ENCODE peak calls at places on chromosomes 6 and 20, in seven cellular contexts. One of them, this sample, is unnamed.

GRCh38 chr6:163962627-163963117 is 548.2 kb downstream of the QKI start:
- DNase-seq in fibroblast of lung: no peak
- DNase-seq in HCT116: no peak
- DNase-seq in breast epithelium: no peak
- DNase-seq in BE2C: no peak
- DNase-seq in endothelial cell of umbilical vein: no peak
- DNase-seq in GM23248: no peak
- DNase-seq in this sample: no peak

GRCh38 chr6:13026100-13026499 is 302.2 kb downstream of the TBC1D7 start:
- DNase-seq in breast epithelium: no peak
- DNase-seq in BE2C: no peak
- DNase-seq in fibroblast of lung: no peak
- DNase-seq in GM23248: no peak
- DNase-seq in HCT116: no peak
- DNase-seq in endothelial cell of umbilical vein: no peak
- DNase-seq in this sample: no peak

GRCh38 chr20:10434467-10434831 is 427 bp upstream of the MKKS start:
- DNase-seq in breast epithelium: peak; percentile 94
- DNase-seq in HCT116: peak; percentile 99
- DNase-seq in BE2C: peak; percentile 91
- DNase-seq in endothelial cell of umbilical vein: peak; percentile 100
- DNase-seq in fibroblast of lung: peak; percentile 100
- DNase-seq in GM23248: peak; percentile 99
- DNase-seq in this sample: peak; percentile 71

GRCh38 chr20:19210426-19211155 is 1.9 kb upstream of the SLC24A3 start:
- DNase-seq in HCT116: no peak
- DNase-seq in fibroblast of lung: no peak
- DNase-seq in endothelial cell of umbilical vein: no peak
- DNase-seq in breast epithelium: peak; percentile 49
- DNase-seq in BE2C: no peak
- DNase-seq in GM23248: peak; percentile 45
- DNase-seq in this sample: no peak

GRCh38 chr20:14861028-14861699 is 523.8 kb upstream of the FLRT3 start:
- DNase-seq in GM23248: no peak
- DNase-seq in breast epithelium: no peak
- DNase-seq in fibroblast of lung: no peak
- DNase-seq in HCT116: no peak
- DNase-seq in BE2C: no peak
- DNase-seq in endothelial cell of umbilical vein: no peak
- DNase-seq in this sample: no peak

GRCh38 chr20:2133318-2134183 is 31.9 kb downstream of the STK35 start:
- DNase-seq in fibroblast of lung: peak; percentile 84
- DNase-seq in BE2C: no peak
- DNase-seq in HCT116: no peak
- DNase-seq in breast epithelium: no peak
- DNase-seq in GM23248: peak; percentile 90
- DNase-seq in endothelial cell of umbilical vein: no peak
- DNase-seq in this sample: no peak

GRCh38 chr6:122374307-122374706 is 25.1 kb upstream of the HSF2 start:
- DNase-seq in endothelial cell of umbilical vein: no peak
- DNase-seq in fibroblast of lung: no peak
- DNase-seq in BE2C: no peak
- DNase-seq in GM23248: no peak
- DNase-seq in HCT116: no peak
- DNase-seq in breast epithelium: no peak
- DNase-seq in this sample: no peak

GRCh38 chr6:121666809-121667208 is 231.4 kb downstream of the GJA1 start:
- DNase-seq in BE2C: no peak
- DNase-seq in HCT116: peak; percentile 60
- DNase-seq in GM23248: peak; percentile 86
- DNase-seq in breast epithelium: no peak
- DNase-seq in fibroblast of lung: peak; percentile 88
- DNase-seq in endothelial cell of umbilical vein: peak; percentile 96
- DNase-seq in this sample: no peak

GRCh38 chr6:159212026-159212425 is 42.8 kb downstream of the FNDC1 start:
- DNase-seq in HCT116: no peak
- DNase-seq in fibroblast of lung: peak; percentile 84
- DNase-seq in breast epithelium: no peak
- DNase-seq in endothelial cell of umbilical vein: no peak
- DNase-seq in BE2C: no peak
- DNase-seq in GM23248: no peak
- DNase-seq in this sample: no peak

GRCh38 chr20:57159945-57160610 is 106.4 kb downstream of the BMP7 start:
- DNase-seq in GM23248: no peak
- DNase-seq in BE2C: no peak
- DNase-seq in endothelial cell of umbilical vein: no peak
- DNase-seq in HCT116: no peak
- DNase-seq in fibroblast of lung: no peak
- DNase-seq in breast epithelium: no peak
- DNase-seq in this sample: no peak

GRCh38 chr20:51800769-51801219 is 1.5 kb downstream of the SALL4 start:
- DNase-seq in breast epithelium: no peak
- DNase-seq in BE2C: peak; percentile 12
- DNase-seq in endothelial cell of umbilical vein: peak; percentile 24
- DNase-seq in HCT116: no peak
- DNase-seq in fibroblast of lung: peak; percentile 21
- DNase-seq in GM23248: peak; percentile 30
- DNase-seq in this sample: no peak

GRCh38 chr6:157980288-157981131 is 1.2 kb upstream of the SYNJ2 start:
- DNase-seq in breast epithelium: no peak
- DNase-seq in HCT116: no peak
- DNase-seq in endothelial cell of umbilical vein: no peak
- DNase-seq in fibroblast of lung: no peak
- DNase-seq in GM23248: no peak
- DNase-seq in BE2C: no peak
- DNase-seq in this sample: peak; percentile 12

GRCh38 chr6:43077981-43078411 is 1.9 kb downstream of the PTK7 start:
- DNase-seq in breast epithelium: no peak
- DNase-seq in HCT116: no peak
- DNase-seq in BE2C: no peak
- DNase-seq in GM23248: peak; percentile 82
- DNase-seq in fibroblast of lung: peak; percentile 62
- DNase-seq in endothelial cell of umbilical vein: no peak
- DNase-seq in this sample: no peak

GRCh38 chr6:32685603-32686002 is 19.1 kb upstream of the HLA-DQB1 start:
- DNase-seq in endothelial cell of umbilical vein: no peak
- DNase-seq in fibroblast of lung: peak; percentile 9
- DNase-seq in BE2C: no peak
- DNase-seq in HCT116: no peak
- DNase-seq in breast epithelium: no peak
- DNase-seq in GM23248: no peak
- DNase-seq in this sample: no peak

GRCh38 chr6:148465011-148465335 is 122.3 kb downstream of the SASH1 start:
- DNase-seq in BE2C: no peak
- DNase-seq in HCT116: no peak
- DNase-seq in endothelial cell of umbilical vein: no peak
- DNase-seq in fibroblast of lung: no peak
- DNase-seq in breast epithelium: no peak
- DNase-seq in GM23248: no peak
- DNase-seq in this sample: no peak

GRCh38 chr6:3669916-3670315 is 81.6 kb downstream of the PXDC1 start:
- DNase-seq in GM23248: no peak
- DNase-seq in breast epithelium: no peak
- DNase-seq in BE2C: no peak
- DNase-seq in fibroblast of lung: no peak
- DNase-seq in endothelial cell of umbilical vein: no peak
- DNase-seq in HCT116: no peak
- DNase-seq in this sample: no peak

GRCh38 chr6:48199502-48199901 is 88.5 kb upstream of the PTCHD4 start:
- DNase-seq in fibroblast of lung: no peak
- DNase-seq in endothelial cell of umbilical vein: no peak
- DNase-seq in BE2C: no peak
- DNase-seq in HCT116: no peak
- DNase-seq in breast epithelium: no peak
- DNase-seq in GM23248: no peak
- DNase-seq in this sample: no peak

GRCh38 chr20:47432251-47433210 is 69.2 kb upstream of the NCOA3 start:
- DNase-seq in fibroblast of lung: peak; percentile 75
- DNase-seq in breast epithelium: no peak
- DNase-seq in endothelial cell of umbilical vein: no peak
- DNase-seq in BE2C: no peak
- DNase-seq in HCT116: peak; percentile 61
- DNase-seq in GM23248: peak; percentile 14
- DNase-seq in this sample: no peak

GRCh38 chr20:47148059-47148458 is 208.4 kb downstream of the ZMYND8 start:
- DNase-seq in GM23248: no peak
- DNase-seq in HCT116: no peak
- DNase-seq in fibroblast of lung: no peak
- DNase-seq in BE2C: no peak
- DNase-seq in breast epithelium: no peak
- DNase-seq in endothelial cell of umbilical vein: no peak
- DNase-seq in this sample: no peak

GRCh38 chr6:20399518-20399917 is 2.2 kb upstream of the E2F3 start:
- DNase-seq in breast epithelium: no peak
- DNase-seq in HCT116: no peak
- DNase-seq in GM23248: no peak
- DNase-seq in BE2C: no peak
- DNase-seq in endothelial cell of umbilical vein: no peak
- DNase-seq in fibroblast of lung: no peak
- DNase-seq in this sample: no peak

GRCh38 chr6:148617522-148617921 is 129.3 kb upstream of the UST start:
- DNase-seq in breast epithelium: no peak
- DNase-seq in endothelial cell of umbilical vein: no peak
- DNase-seq in BE2C: no peak
- DNase-seq in GM23248: peak; percentile 41
- DNase-seq in HCT116: no peak
- DNase-seq in fibroblast of lung: peak; percentile 45
- DNase-seq in this sample: no peak

DNA sequence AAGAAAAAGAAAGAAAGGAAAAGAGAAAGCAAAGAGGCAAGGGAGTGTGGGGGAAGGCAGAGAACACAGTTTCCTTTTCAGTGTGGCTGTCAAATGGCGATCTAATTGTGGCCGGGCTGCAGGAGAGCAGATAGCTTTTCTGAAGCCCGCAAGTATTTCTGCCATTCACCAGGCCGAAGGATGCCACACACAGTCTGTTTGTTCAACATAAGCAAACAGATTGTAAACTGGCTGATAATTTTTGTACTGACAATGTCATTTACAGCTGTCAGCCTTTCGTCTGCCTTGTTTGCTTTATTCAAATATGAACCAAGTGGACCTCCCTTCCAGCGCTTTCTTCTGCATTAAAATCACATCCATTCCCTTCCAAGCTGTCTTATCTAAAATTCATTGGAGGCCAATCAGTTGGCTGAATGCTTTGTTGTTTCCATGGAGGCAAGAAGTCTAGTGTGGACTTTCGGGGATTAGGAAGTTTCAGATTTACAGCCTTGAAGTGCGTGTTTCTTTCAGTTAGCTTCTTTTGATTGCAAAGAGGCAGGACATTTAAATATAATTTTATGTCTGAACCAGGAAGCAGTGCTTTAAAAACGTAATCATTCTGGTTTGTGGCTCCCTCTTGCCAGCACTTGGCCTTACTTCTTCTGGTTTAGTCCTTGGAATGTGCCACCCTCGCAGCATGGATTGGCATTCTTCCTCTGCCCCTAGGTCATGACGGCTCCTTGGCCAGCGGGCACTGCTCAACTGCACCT is 180.3 kb downstream of the FOXA2 start:
- DNase-seq in breast epithelium: no peak
- DNase-seq in HCT116: no peak
- DNase-seq in BE2C: no peak
- DNase-seq in endothelial cell of umbilical vein: no peak
- DNase-seq in GM23248: peak; percentile 15
- DNase-seq in fibroblast of lung: no peak
- DNase-seq in this sample: no peak
- H3K4me3 ChIP-seq in breast epithelium: peak overlapping the region; percentile 21
- H3K4me3 ChIP-seq in HCT116: no peak overlapping the region
- H3K4me3 ChIP-seq in BE2C: no peak overlapping the region
- H3K4me3 ChIP-seq in endothelial cell of umbilical vein: no peak overlapping the region
- H3K4me3 ChIP-seq in GM23248: peak overlapping the region; percentile 41
- H3K4me3 ChIP-seq in fibroblast of lung: peak overlapping the region; percentile 64
- H3K4me3 ChIP-seq in this sample: peak overlapping the region; percentile 12

GRCh38 chr6:166330612-166331011 is 11.7 kb downstream of the SFT2D1 start:
- DNase-seq in BE2C: peak; percentile 89
- DNase-seq in GM23248: peak; percentile 71
- DNase-seq in breast epithelium: no peak
- DNase-seq in endothelial cell of umbilical vein: no peak
- DNase-seq in HCT116: no peak
- DNase-seq in fibroblast of lung: peak; percentile 26
- DNase-seq in this sample: no peak

GRCh38 chr6:166325383-166326042 is 16.8 kb downstream of the SFT2D1 start:
- DNase-seq in fibroblast of lung: no peak
- DNase-seq in breast epithelium: no peak
- DNase-seq in GM23248: no peak
- DNase-seq in HCT116: no peak
- DNase-seq in BE2C: no peak
- DNase-seq in endothelial cell of umbilical vein: no peak
- DNase-seq in this sample: no peak
- H3K36me3 ChIP-seq in fibroblast of lung: peaks cover 8% of the 10 kb centered on the region
- H3K36me3 ChIP-seq in breast epithelium: no peaks in the 10 kb centered on the region
- H3K36me3 ChIP-seq in GM23248: peaks cover 29% of the 10 kb centered on the region
- H3K36me3 ChIP-seq in HCT116: peaks cover 18% of the 10 kb centered on the region
- H3K36me3 ChIP-seq in BE2C: peaks cover 33% of the 10 kb centered on the region
- H3K36me3 ChIP-seq in endothelial cell of umbilical vein: peaks cover 6% of the 10 kb centered on the region
- H3K36me3 ChIP-seq in this sample: peaks cover 13% of the 10 kb centered on the region

GRCh38 chr20:50633361-50633760 is 58.0 kb downstream of the RIPOR3 start:
- DNase-seq in fibroblast of lung: no peak
- DNase-seq in HCT116: no peak
- DNase-seq in GM23248: no peak
- DNase-seq in breast epithelium: no peak
- DNase-seq in BE2C: no peak
- DNase-seq in endothelial cell of umbilical vein: no peak
- DNase-seq in this sample: no peak
- H3K4me1 ChIP-seq in fibroblast of lung: peaks cover 12% of the 10 kb centered on the region
- H3K4me1 ChIP-seq in HCT116: peaks cover 29% of the 10 kb centered on the region
- H3K4me1 ChIP-seq in GM23248: peaks cover 5% of the 10 kb centered on the region
- H3K4me1 ChIP-seq in breast epithelium: no peaks in the 10 kb centered on the region
- H3K4me1 ChIP-seq in BE2C: peaks cover 21% of the 10 kb centered on the region
- H3K4me1 ChIP-seq in endothelial cell of umbilical vein: no peaks in the 10 kb centered on the region
- H3K4me1 ChIP-seq in this sample: peaks cover 17% of the 10 kb centered on the region

GRCh38 chr6:141874930-141875602 is 257.7 kb upstream of the GJE1 start:
- DNase-seq in HCT116: no peak
- DNase-seq in breast epithelium: no peak
- DNase-seq in GM23248: peak; percentile 53
- DNase-seq in BE2C: no peak
- DNase-seq in fibroblast of lung: no peak
- DNase-seq in endothelial cell of umbilical vein: no peak
- DNase-seq in this sample: no peak
- H3K4me3 ChIP-seq in HCT116: no peak overlapping the region
- H3K4me3 ChIP-seq in breast epithelium: no peak overlapping the region
- H3K4me3 ChIP-seq in GM23248: peak overlapping the region; percentile 27
- H3K4me3 ChIP-seq in BE2C: no peak overlapping the region
- H3K4me3 ChIP-seq in fibroblast of lung: no peak overlapping the region
- H3K4me3 ChIP-seq in endothelial cell of umbilical vein: no peak overlapping the region
- H3K4me3 ChIP-seq in this sample: no peak overlapping the region

DNA sequence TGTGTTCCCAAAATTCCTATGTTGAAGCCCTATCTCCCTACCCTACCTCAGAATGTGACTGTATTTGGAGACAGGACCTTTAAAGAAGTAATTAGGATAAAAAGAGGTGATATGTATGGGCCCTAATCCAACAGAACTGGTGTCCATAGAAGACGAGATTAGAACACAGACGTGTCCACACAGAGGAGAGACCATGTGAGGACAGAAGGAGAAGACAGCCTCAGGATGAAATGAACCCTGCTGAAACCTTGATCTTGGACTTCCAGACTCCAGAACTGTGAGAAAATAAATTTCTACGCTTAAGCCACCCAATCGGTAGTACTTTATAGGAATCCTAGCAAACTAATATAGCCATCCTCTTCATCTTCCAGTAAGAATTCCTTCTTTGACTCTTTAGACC is 35.7 kb downstream of the TRAF3IP2 start:
- DNase-seq in breast epithelium: no peak
- DNase-seq in GM23248: no peak
- DNase-seq in fibroblast of lung: no peak
- DNase-seq in BE2C: no peak
- DNase-seq in HCT116: no peak
- DNase-seq in endothelial cell of umbilical vein: no peak
- DNase-seq in this sample: no peak
- H3K36me3 ChIP-seq in breast epithelium: no peaks in the 10 kb centered on the region
- H3K36me3 ChIP-seq in GM23248: peaks cover 31% of the 10 kb centered on the region
- H3K36me3 ChIP-seq in fibroblast of lung: peaks cover 5% of the 10 kb centered on the region
- H3K36me3 ChIP-seq in BE2C: no peaks in the 10 kb centered on the region
- H3K36me3 ChIP-seq in HCT116: no peaks in the 10 kb centered on the region
- H3K36me3 ChIP-seq in endothelial cell of umbilical vein: peaks cover 4% of the 10 kb centered on the region
- H3K36me3 ChIP-seq in this sample: peaks cover 6% of the 10 kb centered on the region